ENCODE peak calls at places on chromosomes 13 and 19, in six cellular contexts. C, Y, U, Q, M and F are unnamed samples.

GRCh38 chr13:99969934-99970760 is 1.4 kb downstream of the ZIC5 start:
- DNase-seq in C (no peak), Y (no peak), U (no peak), Q (no peak), M (no peak), F (no peak)

GRCh38 chr13:48741377-48741776 is 87.6 kb downstream of the CYSLTR2 start:
- DNase-seq in C (no peak), Y (no peak), U (no peak), Q (no peak), M (no peak), F (no peak)

GRCh38 chr13:40101708-40102359 is 446.4 kb downstream of the COG6 start:
- DNase-seq in C (peak), Y (no peak), U (no peak), Q (no peak), M (no peak), F (no peak)

GRCh38 chr13:79989251-79989661 is 351.7 kb downstream of the SPRY2 start:
- DNase-seq in C (no peak), Y (no peak), U (no peak), Q (no peak), M (no peak), F (no peak)

GRCh38 chr19:58563034-58563573 is 4.7 kb upstream of the UBE2M start:
- DNase-seq in C (peak), Y (no peak), U (no peak), Q (no peak), M (no peak), F (no peak)

GRCh38 chr13:31223215-31223614 is 23.4 kb downstream of the B3GLCT start:
- DNase-seq in C (no peak), Y (no peak), U (no peak), Q (no peak), M (no peak), F (no peak)

GRCh38 chr19:19661675-19662251 is 1.7 kb downstream of the ATP13A1 start:
- DNase-seq in C (peak), Y (no peak), U (no peak), Q (no peak), M (no peak), F (no peak)

GRCh38 chr19:48543121-48543710 is 8.8 kb upstream of the SULT2B1 start:
- DNase-seq in C (no peak), Y (no peak), U (peak), Q (no peak), M (no peak), F (no peak)

GRCh38 chr13:92510416-92510815 is 716.2 kb upstream of the GPC6 start:
- DNase-seq in C (no peak), Y (no peak), U (no peak), Q (no peak), M (peak), F (no peak)

GRCh38 chr13:38013676-38014075 is 144.1 kb upstream of the TRPC4 start:
- DNase-seq in C (no peak), Y (no peak), U (no peak), Q (no peak), M (no peak), F (no peak)

GRCh38 chr19:50694815-50695145 is 24.8 kb downstream of the SHANK1 start:
- DNase-seq in C (no peak), Y (no peak), U (no peak), Q (no peak), M (no peak), F (no peak)

GRCh38 chr19:3723883-3724282 is 15.7 kb downstream of the TJP3 start:
- DNase-seq in C (no peak), Y (no peak), U (no peak), Q (no peak), M (no peak), F (no peak)

GRCh38 chr19:7554990-7555864 is 19.7 kb downstream of the PNPLA6 start:
- DNase-seq in C (no peak), Y (no peak), U (no peak), Q (no peak), M (no peak), F (no peak)

GRCh38 chr13:66915596-66916185 is 314.4 kb downstream of the PCDH9 start:
- DNase-seq in C (no peak), Y (no peak), U (no peak), Q (no peak), M (peak), F (no peak)

GRCh38 chr13:57630661-57631606 is 610 bp upstream of the PCDH17 start:
- DNase-seq in C (no peak), Y (no peak), U (no peak), Q (no peak), M (no peak), F (no peak)